ENCODE peak calls at places on chromosome 19, in six cellular contexts. Q, M, B, E, F and N are unnamed samples.

GRCh38 chr19:13020002-13020414 is 24.7 kb downstream of the NFIX start:
- DNase-seq in M (no peak), Q (no peak), F (peak), B (no peak), E (no peak), N (no peak)

GRCh38 chr19:40687525-40688016 is 2.9 kb downstream of the NUMBL start:
- DNase-seq in E (peak), F (peak), Q (no peak), M (peak), B (no peak), N (no peak)

GRCh38 chr19:34075661-34076091 is 96.6 kb upstream of the LSM14A start:
- DNase-seq in E (no peak), B (no peak), F (no peak), Q (no peak), M (no peak), N (no peak)

GRCh38 chr19:5423567-5424125 is 31.6 kb upstream of the ZNRF4 start:
- DNase-seq in M (no peak), B (no peak), Q (no peak), F (no peak), E (no peak), N (no peak)

GRCh38 chr19:50432658-50433057 is at the start of gene MYBPC2:
- DNase-seq in F (no peak), B (no peak), Q (no peak), M (no peak), E (no peak), N (no peak)

GRCh38 chr19:16676101-16676798 is 15.3 kb downstream of the TMEM38A start:
- DNase-seq in M (peak), E (no peak), B (no peak), F (no peak), Q (no peak), N (no peak)

GRCh38 chr19:5395996-5396939 is 55.7 kb upstream of the PTPRS start:
- DNase-seq in M (no peak), E (no peak), Q (no peak), F (no peak), B (no peak), N (no peak)

GRCh38 chr19:4977299-4978174 is 8.6 kb downstream of the KDM4B start:
- DNase-seq in F (peak), E (no peak), M (peak), B (no peak), Q (peak), N (no peak)

GRCh38 chr19:38209671-38210457 is 14.2 kb downstream of the DPF1 start:
- DNase-seq in E (peak), M (no peak), F (peak), Q (no peak), B (no peak), N (no peak)

GRCh38 chr19:15644066-15644741 is 3.5 kb downstream of the CYP4F3 start:
- DNase-seq in E (no peak), B (no peak), M (no peak), Q (no peak), F (no peak), N (no peak)

GRCh38 chr19:3538965-3539742 is at the start of gene TEKTIP1:
- DNase-seq in F (no peak), B (no peak), M (no peak), Q (no peak), E (no peak), N (no peak)

GRCh38 chr19:4018140-4018613 is 10.6 kb downstream of the PIAS4 start:
- DNase-seq in B (no peak), M (no peak), F (no peak), Q (no peak), E (no peak), N (no peak)

GRCh38 chr19:33231511-33231910 is 5.9 kb upstream of the SLC7A10 start:
- DNase-seq in Q (no peak), F (peak), B (no peak), M (no peak), E (no peak), N (no peak)

GRCh38 chr19:4229179-4229931 is at the start of gene EBI3:
- DNase-seq in M (no peak), E (no peak), B (peak), F (peak), Q (no peak), N (peak)

GRCh38 chr19:3821857-3822364 is 35.7 kb upstream of the MATK start:
- DNase-seq in Q (no peak), B (peak), M (no peak), E (peak), F (peak), N (peak)

GRCh38 chr19:4495471-4495870 is 22.8 kb downstream of the PLIN4 start:
- DNase-seq in Q (no peak), B (no peak), F (no peak), E (no peak), M (peak), N (no peak)

GRCh38 chr19:51059715-51060114 is 5.2 kb downstream of the KLK13 start:
- DNase-seq in Q (no peak), M (no peak), B (no peak), F (no peak), E (no peak), N (no peak)

GRCh38 chr19:5466814-5467291 is 11.6 kb downstream of the ZNRF4 start:
- DNase-seq in M (peak), B (no peak), F (no peak), E (no peak), Q (no peak), N (no peak)

GRCh38 chr19:35392742-35393350 is 22.0 kb downstream of the GPR42 start:
- DNase-seq in F (no peak), E (no peak), B (no peak), Q (no peak), M (no peak), N (no peak)

DNA sequence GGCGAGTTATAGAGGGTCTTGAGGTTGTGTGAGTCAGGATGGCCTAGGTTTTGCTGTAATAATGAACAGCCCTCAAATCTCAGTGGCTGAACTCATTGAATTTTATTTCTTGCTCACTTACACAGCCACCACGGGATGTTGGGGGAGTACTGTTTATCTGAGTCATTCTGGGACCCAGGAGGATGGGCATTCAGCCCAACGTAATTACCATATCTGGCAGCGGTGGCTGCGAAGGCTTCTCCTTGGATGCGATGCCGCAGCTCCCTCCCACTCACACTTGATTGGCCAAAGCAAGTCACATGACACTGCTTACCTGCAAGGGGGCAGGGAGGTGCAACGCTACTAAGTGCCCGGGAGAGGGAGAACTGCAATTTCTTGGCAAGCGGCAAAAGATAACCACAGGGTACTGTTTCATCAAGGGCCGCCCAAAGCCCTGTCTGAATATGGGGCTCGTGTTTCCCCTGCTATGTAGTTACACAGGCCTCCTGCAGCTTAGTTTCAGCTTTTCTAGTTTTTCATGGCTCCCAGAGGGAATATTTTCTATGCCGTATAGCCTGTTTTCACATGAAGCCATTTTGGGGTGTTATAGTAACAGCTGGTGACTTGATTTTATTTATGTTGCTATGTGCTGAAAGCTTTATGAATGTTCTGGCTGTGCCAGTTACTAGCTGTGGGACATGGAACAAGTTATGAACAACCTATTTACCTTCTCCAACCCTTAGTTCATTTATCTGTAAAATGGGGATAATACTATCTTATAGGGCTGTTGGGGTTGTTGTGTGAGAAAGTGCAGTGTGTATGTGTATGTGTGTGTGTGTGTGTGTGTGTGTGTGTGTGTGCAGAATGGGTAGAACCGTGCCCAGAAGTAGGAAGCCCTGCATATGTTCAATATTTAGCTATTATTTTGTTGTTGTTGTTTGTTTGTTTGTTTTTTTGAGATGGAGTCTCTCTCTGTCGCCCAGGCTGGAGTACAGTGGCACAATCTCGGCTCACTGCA is 20.1 kb downstream of the ZSWIM9 start:
- DNase-seq in F (peak), B (peak), M (peak), E (no peak), Q (peak), N (peak)
- TF ChIP-seq CTCF in F (peak), B (peak), M (peak), E (no peak), Q (peak), N (no peak)

DNA sequence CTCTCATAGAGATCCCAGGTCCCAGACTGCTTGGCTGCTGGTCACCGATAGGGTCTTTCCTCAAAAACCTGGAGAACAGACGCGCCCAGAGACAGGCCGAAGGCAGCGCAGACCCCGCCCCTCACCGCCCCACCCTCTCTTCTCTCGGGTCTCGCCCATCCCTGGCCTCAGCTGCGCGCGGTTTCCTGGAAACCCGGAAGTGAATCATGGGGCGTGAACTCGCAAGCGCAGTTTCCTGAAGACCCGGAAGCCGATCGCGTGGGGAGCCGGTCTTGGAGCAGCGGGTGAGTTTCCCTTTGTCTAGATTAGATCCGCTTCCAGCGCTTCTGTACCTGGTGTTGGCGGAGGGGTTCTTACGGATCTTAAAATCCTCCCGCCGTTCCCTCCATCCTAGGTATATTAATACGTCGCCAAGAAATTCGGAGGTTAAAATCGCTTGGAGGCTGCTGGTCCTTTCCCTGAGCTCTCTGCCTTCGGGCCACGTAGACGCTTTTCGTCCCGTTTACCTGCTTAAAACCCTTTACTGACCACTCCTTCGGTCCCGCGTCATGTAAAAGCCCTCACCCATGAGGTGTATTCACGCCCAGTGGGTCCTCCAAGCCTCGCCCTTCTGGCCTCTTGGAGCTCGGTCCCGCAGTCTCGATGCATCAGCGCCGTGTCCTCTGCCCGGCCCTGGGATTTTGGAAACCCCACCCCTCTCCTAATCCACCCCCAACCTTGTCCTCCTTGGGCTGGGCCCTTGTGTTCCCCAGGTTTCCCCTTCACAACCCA is at the start of gene ZNF578:
- DNase-seq in E (peak), B (no peak), Q (peak), F (peak), M (peak), N (no peak)
- TF ChIP-seq CTCF in E (no peak), B (no peak), Q (no peak), F (no peak), M (no peak), N (no peak)

DNA sequence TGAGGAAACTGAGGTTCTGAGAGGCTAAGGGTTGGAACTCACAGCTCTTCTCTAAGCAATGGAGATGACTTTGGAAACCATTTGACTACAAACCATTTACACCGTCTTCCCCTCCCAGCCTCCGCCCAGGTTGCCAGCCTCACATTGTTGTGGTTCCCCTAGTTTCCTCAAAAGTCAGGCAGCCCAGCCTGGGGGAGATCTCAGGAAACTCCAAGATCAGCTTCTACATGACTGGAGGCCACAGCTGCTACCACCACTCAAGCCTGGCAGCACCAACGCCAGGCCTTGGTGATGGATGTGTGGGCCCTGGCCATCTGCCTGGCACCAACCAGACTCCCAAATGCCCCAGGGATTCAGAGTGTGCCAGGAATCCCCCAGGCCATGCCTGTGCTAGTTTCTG is 207.9 kb downstream of the TSHZ3 start:
- DNase-seq in F (no peak), Q (no peak), M (no peak), E (no peak), B (no peak), N (no peak)
- TF ChIP-seq CTCF in F (no peak), Q (no peak), M (no peak), E (no peak), B (no peak), N (no peak)

DNA sequence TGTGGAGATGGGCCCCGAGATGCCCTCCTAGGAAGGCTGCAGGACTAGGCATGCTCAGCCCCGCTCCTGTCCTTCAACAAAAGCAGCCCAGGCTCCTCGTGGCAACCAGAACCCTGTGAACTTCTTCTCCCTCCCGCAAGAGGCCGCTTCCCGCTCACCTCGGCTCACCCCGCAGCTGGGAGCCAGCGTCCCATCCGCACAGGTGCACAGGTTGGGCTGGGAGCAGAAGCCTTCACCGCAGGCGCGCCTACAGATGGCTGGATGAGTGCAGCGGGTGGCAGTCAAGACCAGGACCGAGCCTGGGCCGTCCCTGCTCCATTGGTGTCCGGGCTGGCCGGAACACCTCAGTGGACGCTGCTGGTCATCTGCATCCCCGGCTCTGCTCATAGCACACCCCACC is 3.4 kb downstream of the FBN3 start:
- DNase-seq in E (no peak), B (no peak), F (no peak), M (no peak), Q (no peak), N (no peak)
- TF ChIP-seq CTCF in E (no peak), B (no peak), F (no peak), M (no peak), Q (no peak), N (no peak)

DNA sequence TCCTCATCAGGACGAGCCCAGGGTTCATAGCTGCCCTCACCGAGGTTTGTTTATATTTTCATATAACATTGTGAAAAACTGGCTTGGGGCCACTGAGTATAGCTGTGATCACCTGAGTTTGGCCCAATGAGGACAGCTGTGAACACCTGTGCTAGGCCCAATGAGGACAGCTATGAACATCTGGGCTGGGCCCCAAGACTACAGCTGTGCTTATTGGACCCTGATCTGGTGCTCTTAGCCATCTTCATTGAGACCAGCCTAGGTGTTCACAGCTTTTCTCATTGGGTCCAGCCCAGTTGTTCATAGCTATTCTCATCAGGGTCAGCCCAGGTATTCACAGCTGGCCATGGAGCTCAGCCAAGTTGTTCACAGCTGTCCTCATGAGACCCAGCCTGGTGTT is 1167.3 kb downstream of the UQCRFS1 start:
- DNase-seq in F (no peak), E (no peak), M (no peak), Q (no peak), B (no peak), N (no peak)
- TF ChIP-seq CTCF in F (no peak), E (no peak), M (no peak), Q (no peak), B (no peak), N (no peak)

DNA sequence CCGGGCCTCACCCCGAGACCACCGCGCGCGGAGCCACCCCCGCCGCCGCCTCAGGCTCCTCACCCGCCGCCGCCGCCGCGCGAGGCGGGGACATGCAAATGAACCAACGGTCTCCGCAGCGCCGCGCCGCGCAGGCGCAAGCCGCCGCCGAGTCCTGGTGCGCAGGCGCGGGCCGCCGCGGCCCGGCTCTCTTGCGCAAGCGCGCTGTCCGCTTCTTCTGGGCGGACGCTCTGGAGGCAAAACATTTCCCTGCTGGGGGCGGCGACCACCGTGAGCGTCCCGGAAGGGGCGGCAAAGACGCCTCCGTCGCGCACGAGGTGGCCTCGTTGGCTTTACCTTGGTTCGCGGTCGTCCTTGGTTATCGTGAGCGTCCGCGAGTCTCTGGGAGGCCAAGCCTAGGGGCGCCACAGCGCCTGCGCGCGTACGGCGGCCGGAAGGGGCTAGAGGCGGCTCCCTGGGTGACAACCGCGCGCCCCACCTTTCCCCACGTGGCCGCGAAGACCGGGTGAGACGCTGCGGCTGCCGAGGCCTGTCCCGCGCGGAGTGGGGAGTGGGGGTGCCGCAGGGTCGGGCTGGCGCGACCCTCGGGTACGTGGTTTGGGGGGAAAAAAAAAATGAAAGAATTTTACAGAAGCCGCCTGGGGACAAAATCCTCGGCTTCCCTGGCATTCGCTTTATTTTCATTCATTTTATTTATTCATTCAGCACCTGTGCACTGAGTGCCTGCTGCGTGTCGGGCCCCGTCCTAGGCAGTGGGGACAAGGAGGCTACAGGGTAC is at the start of the genes ARMC6 and SUGP2:
- DNase-seq in B (peak), Q (peak), E (peak), M (peak), F (peak), N (peak)
- TF ChIP-seq CTCF in B (no peak), Q (no peak), E (peak), M (peak), F (no peak), N (no peak)

GRCh38 chr19:29247051-29247450 is 34.1 kb upstream of the UQCRFS1 start:
- DNase-seq in Q (no peak), B (no peak), E (no peak), F (no peak), M (no peak), N (no peak)
- TF ChIP-seq CTCF in Q (no peak), B (peak), E (no peak), F (no peak), M (no peak), N (no peak)

GRCh38 chr19:39345956-39346355 is 3.7 kb downstream of the SAMD4B start:
- DNase-seq in B (no peak), M (no peak), E (no peak), Q (no peak), F (no peak), N (no peak)
- TF ChIP-seq CTCF in B (peak), M (no peak), E (no peak), Q (peak), F (no peak), N (no peak)

GRCh38 chr19:45001087-45001739 is at the start of gene RELB:
- DNase-seq in B (peak), F (peak), E (peak), Q (peak), M (peak), N (peak)
- TF ChIP-seq CTCF in B (no peak), F (no peak), E (no peak), Q (no peak), M (no peak), N (no peak)